ENCODE peak calls at places on chromosomes 13 and 19, in seven cellular contexts. C is stimulated activated CD4-positive, alpha-beta T cell treated with anti-CD3 and anti-CD28 coated beads, Interleukin-4, amount 100 ng/mL, for 4 hours; D is SHP77; A is memory B cell; U is CD8-positive, alpha-beta T cell; N is activated naive CD4-positive, alpha-beta T cell; R is cerebellum. K is an unnamed sample.
A peak's percentile ranks its signal among the peaks of the same experiment; 100 is the strongest.

GRCh38 chr13:29937836-29938235 is 87.4 kb upstream of the UBL3 start:
- DNase-seq in C (peak; percentile 34), R (no peak), U (peak; percentile 43), D (no peak), N (peak; percentile 14), A (no peak), K (peak; percentile 19)

GRCh38 chr19:37484406-37485115 is 15.4 kb downstream of the ZNF570 start:
- DNase-seq in D (no peak), N (no peak), C (no peak), R (no peak), U (no peak), A (no peak), K (peak; percentile 3)

GRCh38 chr19:23986623-23987022 is 71.9 kb downstream of the ZNF726 start:
- DNase-seq in R (no peak), U (no peak), D (no peak), N (no peak), A (no peak), C (no peak), K (no peak)

GRCh38 chr19:51714848-51715247 is 8.9 kb downstream of the HAS1 start:
- DNase-seq in R (no peak), C (no peak), U (no peak), D (no peak), N (no peak), A (no peak), K (no peak)

GRCh38 chr13:51764184-51765141 is 39.5 kb downstream of the DHRS12 start:
- DNase-seq in A (no peak), N (peak; percentile 3), R (no peak), U (peak; percentile 52), D (peak; percentile 63), C (peak; percentile 79), K (no peak)

GRCh38 chr13:113782472-113782871 is 23.4 kb downstream of the TMEM255B start:
- DNase-seq in U (no peak), R (no peak), A (no peak), N (no peak), D (no peak), C (no peak), K (no peak)

GRCh38 chr19:2609389-2610116 is 92.9 kb downstream of the GNG7 start:
- DNase-seq in R (no peak), A (peak; percentile 22), U (no peak), N (no peak), C (no peak), D (no peak), K (no peak)

GRCh38 chr19:39037194-39037593 is 4.8 kb upstream of the FBXO27 start:
- DNase-seq in R (no peak), N (no peak), C (no peak), A (no peak), D (no peak), U (no peak), K (no peak)

GRCh38 chr13:114151031-114151430 is 18.6 kb upstream of the RASA3 start:
- DNase-seq in C (no peak), R (no peak), U (no peak), N (no peak), A (no peak), D (no peak), K (no peak)

GRCh38 chr19:17402982-17403855 is 2.2 kb downstream of the BST2 start:
- DNase-seq in N (peak; percentile 46), R (no peak), A (no peak), U (peak; percentile 35), D (peak; percentile 58), C (peak; percentile 33), K (peak; percentile 66)

GRCh38 chr19:53545271-53546065 is 7.5 kb downstream of the ZNF331 start:
- DNase-seq in N (no peak), U (no peak), R (no peak), C (no peak), D (peak; percentile 44), A (no peak), K (no peak)

GRCh38 chr13:109684836-109685602 is 101.4 kb downstream of the IRS2 start:
- DNase-seq in D (no peak), N (no peak), C (no peak), R (no peak), A (no peak), U (no peak), K (peak; percentile 74)

GRCh38 chr19:15400521-15401396 is 18.0 kb downstream of the AKAP8L start:
- DNase-seq in R (no peak), C (no peak), A (no peak), N (no peak), D (no peak), U (no peak), K (peak; percentile 18)

GRCh38 chr19:45920458-45920857 is 5.9 kb upstream of the NANOS2 start:
- DNase-seq in N (no peak), C (no peak), D (no peak), R (no peak), A (no peak), U (no peak), K (no peak)

GRCh38 chr19:4184718-4185352 is 2.3 kb downstream of the ANKRD24 start:
- DNase-seq in U (no peak), N (no peak), A (no peak), D (no peak), R (no peak), C (no peak), K (no peak)

GRCh38 chr19:3644351-3645066 is 17.9 kb upstream of the CACTIN start:
- DNase-seq in A (no peak), U (no peak), C (no peak), R (peak; percentile 82), N (no peak), D (no peak), K (no peak)

GRCh38 chr19:2618611-2619010 is 83.9 kb downstream of the GNG7 start:
- DNase-seq in D (no peak), N (peak; percentile 61), A (no peak), R (no peak), U (peak; percentile 78), C (peak; percentile 88), K (no peak)

GRCh38 chr19:18317998-18318800 is 4.7 kb downstream of the LSM4 start:
- DNase-seq in D (no peak), R (no peak), A (no peak), C (peak; percentile 43), N (peak; percentile 26), U (peak; percentile 64), K (no peak)

GRCh38 chr19:33432408-33433170 is 59.1 kb downstream of the CEBPG start:
- DNase-seq in R (no peak), U (no peak), N (no peak), A (no peak), D (no peak), C (no peak), K (no peak)

GRCh38 chr13:31786011-31786410 is 46.7 kb downstream of the RXFP2 start:
- DNase-seq in A (no peak), D (no peak), U (no peak), R (no peak), C (no peak), N (no peak), K (no peak)

GRCh38 chr19:31348416-31349159 is 648 bp downstream of the TSHZ3 start:
- DNase-seq in R (no peak), D (no peak), N (no peak), C (no peak), A (no peak), U (no peak), K (no peak)

GRCh38 chr19:56866563-56866962 is 26.0 kb upstream of the PEG3 start:
- DNase-seq in U (no peak), A (no peak), N (no peak), D (no peak), C (no peak), R (no peak), K (no peak)

GRCh38 chr13:65606622-65607021 is 1623.5 kb downstream of the PCDH9 start:
- DNase-seq in A (no peak), U (no peak), C (no peak), N (no peak), D (no peak), R (no peak), K (no peak)

GRCh38 chr13:39282400-39282972 is 244.2 kb downstream of the NHLRC3 start:
- DNase-seq in C (no peak), D (no peak), U (no peak), N (no peak), A (no peak), R (no peak), K (no peak)

GRCh38 chr19:16235811-16236710 is 38.4 kb downstream of the AP1M1 start:
- DNase-seq in D (no peak), N (no peak), R (no peak), A (no peak), C (no peak), U (peak; percentile 48), K (no peak)

GRCh38 chr13:33994198-33994597 is 176.2 kb downstream of the RFC3 start:
- DNase-seq in C (no peak), N (no peak), R (no peak), A (no peak), D (no peak), U (no peak), K (no peak)

GRCh38 chr19:32322541-32322940 is 22.9 kb upstream of the ZNF507 start:
- DNase-seq in N (no peak), A (no peak), U (no peak), C (no peak), D (no peak), R (no peak), K (no peak)

GRCh38 chr13:99941911-99942310 is 29.7 kb downstream of the ZIC5 start:
- DNase-seq in R (no peak), C (no peak), D (no peak), A (no peak), N (no peak), U (no peak), K (no peak)

GRCh38 chr19:42255766-42256750 is 1.1 kb upstream of the ERF start:
- DNase-seq in D (peak; percentile 35), A (peak; percentile 37), C (no peak), U (no peak), R (peak; percentile 53), N (no peak), K (peak; percentile 38)

GRCh38 chr19:10655457-10656312 is 1.5 kb downstream of the ILF3 start:
- DNase-seq in U (no peak), R (no peak), D (no peak), N (no peak), C (no peak), A (no peak), K (peak; percentile 42)